ENCODE peak calls at places on chromosomes 2 and 18, in six cellular contexts. M is esophagus squamous epithelium, Y is neural progenitor cell, I is H9, P is fibroblast of lung, A is tibial nerve. U is an unnamed sample. For H3K9me3, the result is how much of the 10 kb centered on the place peaks cover.

GRCh38 chr2:11248-11941 is 34.9 kb downstream of the FAM110C start:
- DNase-seq in Y (peak), A (peak), P (peak), M (no peak), I (peak), U (peak)

GRCh38 chr2:6782523-6783061 is 83.1 kb downstream of the CMPK2 start:
- DNase-seq in M (no peak), Y (no peak), I (no peak), A (no peak), P (no peak), U (no peak)

GRCh38 chr18:76476665-76477561 is 18.1 kb downstream of the ZNF516 start:
- DNase-seq in A (no peak), P (peak), Y (no peak), I (no peak), M (no peak), U (no peak)

GRCh38 chr2:30368258-30368657 is 78.8 kb upstream of the LCLAT1 start:
- DNase-seq in I (no peak), A (no peak), Y (no peak), P (peak), M (no peak), U (no peak)

GRCh38 chr2:204947448-204947847 is 402.2 kb downstream of the PARD3B start:
- DNase-seq in P (no peak), M (no peak), I (no peak), Y (no peak), A (no peak), U (no peak)

GRCh38 chr2:55160422-55160821 is 71.7 kb downstream of the CLHC1 start:
- DNase-seq in Y (no peak), M (no peak), P (no peak), I (no peak), A (no peak), U (no peak)

GRCh38 chr2:31008571-31009114 is 129.6 kb downstream of the GALNT14 start:
- DNase-seq in P (no peak), A (no peak), Y (no peak), I (no peak), M (no peak), U (no peak)

GRCh38 chr2:185857676-185858075 is 119.1 kb downstream of the FSIP2 start:
- DNase-seq in A (no peak), I (no peak), Y (no peak), P (no peak), M (no peak), U (no peak)

GRCh38 chr18:37435150-37435872 is 130.3 kb downstream of the CELF4 start:
- DNase-seq in A (no peak), Y (no peak), I (no peak), M (no peak), P (no peak), U (no peak)

GRCh38 chr2:21358971-21359370 is 235.2 kb downstream of the TDRD15 start:
- DNase-seq in M (no peak), Y (no peak), A (no peak), I (no peak), P (no peak), U (no peak)

GRCh38 chr2:106695919-106696318 is 190.0 kb downstream of the ST6GAL2 start:
- DNase-seq in Y (no peak), M (no peak), P (no peak), I (no peak), A (no peak), U (no peak)

GRCh38 chr2:132462242-132462641 is 45.6 kb downstream of the GPR39 start:
- DNase-seq in A (no peak), Y (no peak), P (no peak), M (no peak), I (no peak), U (no peak)
- H3K9me3 ChIP-seq in A (under half), Y (under half), P (under half), M (under half), I (under half), U (under half)

GRCh38 chr2:95143838-95144237 is 15.8 kb downstream of the ZNF514 start:
- DNase-seq in A (no peak), I (no peak), P (no peak), Y (no peak), M (no peak), U (no peak)

GRCh38 chr2:95149397-95149984 is 10.2 kb downstream of the ZNF514 start:
- DNase-seq in Y (no peak), P (peak), A (no peak), M (no peak), I (no peak), U (no peak)
- H3K9me3 ChIP-seq in Y (half or more), P (under half), A (half or more), M (half or more), I (half or more), U (under half)

GRCh38 chr18:73408434-73408833 is 540.6 kb upstream of the NETO1 start:
- DNase-seq in I (peak), P (no peak), M (no peak), Y (no peak), A (no peak), U (no peak)
- H3K9me3 ChIP-seq in I (under half), P (under half), M (under half), Y (under half), A (under half), U (under half)

DNA sequence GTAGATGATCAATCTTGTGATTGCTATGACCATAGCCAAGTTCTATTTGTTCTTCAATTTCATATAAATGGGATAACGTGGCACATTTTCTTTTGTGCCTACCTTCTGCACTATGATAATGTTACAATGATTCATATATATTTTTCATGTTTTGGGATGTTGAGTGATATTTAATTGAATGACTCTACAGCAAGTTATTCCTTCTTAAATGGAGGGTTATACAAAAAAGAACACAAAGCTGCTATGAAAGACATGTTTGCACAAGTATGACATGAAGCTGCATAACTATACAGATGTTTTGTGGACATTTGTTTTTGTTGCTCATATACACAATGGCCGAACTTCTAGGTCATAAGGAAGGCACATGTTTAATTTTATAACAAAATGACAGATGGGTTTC is 356.2 kb downstream of the CBLN2 start:
- DNase-seq in Y (no peak), I (no peak), M (no peak), A (no peak), P (no peak), U (no peak)
- H3K9me3 ChIP-seq in Y (under half), I (under half), M (under half), A (under half), P (under half), U (under half)

DNA sequence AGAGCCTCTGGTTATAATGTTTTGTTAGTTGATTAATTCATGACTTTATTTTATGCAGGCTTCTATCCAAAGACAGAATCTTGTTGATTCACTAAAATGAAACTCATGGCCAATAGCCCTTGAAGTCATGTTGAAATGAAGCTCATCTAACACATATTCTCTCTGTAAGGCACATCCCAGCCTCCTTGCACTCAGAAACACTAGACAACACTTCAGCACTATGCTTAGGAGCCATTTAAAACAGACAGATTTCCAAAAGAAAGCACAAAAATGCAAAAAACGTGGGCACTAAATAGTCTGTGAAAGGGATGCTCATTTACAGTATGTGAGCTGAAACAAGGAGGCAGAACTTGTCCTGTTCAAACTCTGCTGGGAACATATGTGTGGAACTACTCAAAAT is 124.4 kb downstream of the MYCN start:
- DNase-seq in M (no peak), P (no peak), A (no peak), Y (no peak), I (no peak), U (no peak)
- H3K9me3 ChIP-seq in M (under half), P (under half), A (under half), Y (under half), I (under half), U (under half)

GRCh38 chr2:240637116-240637900 is 12.0 kb downstream of the GPR35 start:
- DNase-seq in Y (no peak), I (peak), A (no peak), M (no peak), P (no peak), U (no peak)

GRCh38 chr2:240635116-240635997 is 10.1 kb downstream of the GPR35 start:
- DNase-seq in P (no peak), A (no peak), M (no peak), Y (no peak), I (no peak), U (no peak)

GRCh38 chr2:240637901-240638175 is 12.6 kb downstream of the GPR35 start:
- DNase-seq in A (no peak), I (no peak), M (no peak), P (no peak), Y (no peak), U (no peak)

GRCh38 chr2:240635998-240636547 is 10.8 kb downstream of the GPR35 start:
- DNase-seq in I (no peak), P (no peak), Y (no peak), M (no peak), A (no peak), U (peak)

GRCh38 chr2:240636563-240637115 is 11.4 kb downstream of the GPR35 start:
- DNase-seq in Y (no peak), A (no peak), P (no peak), M (no peak), I (no peak), U (no peak)
- H3K9me3 ChIP-seq in Y (under half), A (under half), P (under half), M (under half), I (under half), U (under half)

GRCh38 chr2:10981941-10982381 is 70.2 kb downstream of the KCNF1 start:
- DNase-seq in P (no peak), M (no peak), A (no peak), I (no peak), Y (no peak), U (peak)

GRCh38 chr2:10982931-10983701 is 71.4 kb downstream of the KCNF1 start:
- DNase-seq in Y (no peak), I (no peak), A (no peak), M (no peak), P (peak), U (peak)

GRCh38 chr2:10984418-10985130 is 72.8 kb downstream of the KCNF1 start:
- DNase-seq in P (peak), I (no peak), M (no peak), A (no peak), Y (no peak), U (no peak)

GRCh38 chr2:10985260-10985659 is 73.5 kb downstream of the KCNF1 start:
- DNase-seq in P (peak), A (no peak), Y (no peak), M (no peak), I (no peak), U (no peak)

GRCh38 chr2:10983711-10984110 is 72.0 kb downstream of the KCNF1 start:
- DNase-seq in M (no peak), Y (no peak), P (no peak), I (no peak), A (no peak), U (no peak)
- H3K9me3 ChIP-seq in M (under half), Y (under half), P (under half), I (under half), A (under half), U (under half)